ENCODE peak calls at places on chromosomes 4 and X, in six cellular contexts. R, E, C, H, P and L are unnamed samples.

GRCh38 chr4:87679449-87680169 is 29.5 kb downstream of the DMP1 start:
- DNase-seq in R (peak), H (peak), P (peak), C (no peak), E (peak), L (peak)

GRCh38 chr4:144594471-144594986 is 51.4 kb upstream of the HHIP start:
- DNase-seq in P (no peak), C (no peak), H (no peak), R (no peak), E (no peak), L (no peak)

GRCh38 chr4:113905301-113905700 is 74.1 kb downstream of the ARSJ start:
- DNase-seq in P (no peak), C (no peak), E (no peak), R (no peak), H (no peak), L (no peak)

GRCh38 chrX:118207831-118208453 is 91.3 kb upstream of the KLHL13 start:
- DNase-seq in R (no peak), C (no peak), E (no peak), H (no peak), P (no peak), L (no peak)

GRCh38 chrX:63784902-63785692 is at the start of gene ARHGEF9:
- DNase-seq in P (no peak), E (peak), C (peak), R (no peak), H (no peak), L (no peak)

GRCh38 chrX:122626871-122627270 is 557.2 kb upstream of the GRIA3 start:
- DNase-seq in H (no peak), P (no peak), R (no peak), C (no peak), E (no peak), L (no peak)

GRCh38 chr4:91577864-91578263 is 725.9 kb upstream of the GRID2 start:
- DNase-seq in P (no peak), E (no peak), H (no peak), C (no peak), R (no peak), L (no peak)

GRCh38 chr4:40623707-40624106 is 6.0 kb downstream of the RBM47 start:
- DNase-seq in H (no peak), E (no peak), P (no peak), C (no peak), R (no peak), L (no peak)

GRCh38 chr4:139576219-139576618 is 20.2 kb upstream of the SETD7 start:
- DNase-seq in H (no peak), E (no peak), R (no peak), C (no peak), P (no peak), L (no peak)

GRCh38 chrX:36683507-36683906 is 324.7 kb upstream of the FAM47C start:
- DNase-seq in R (no peak), P (no peak), E (no peak), C (no peak), H (no peak), L (no peak)

GRCh38 chr4:128974203-128974602 is 119.1 kb downstream of the SCLT1 start:
- DNase-seq in R (no peak), H (no peak), C (no peak), P (no peak), E (no peak), L (no peak)

GRCh38 chr4:184815046-184815877 is 10.5 kb downstream of the ACSL1 start:
- DNase-seq in R (peak), H (peak), E (no peak), C (peak), P (peak), L (no peak)

GRCh38 chrX:23959781-23960180 is 52.0 kb downstream of the CXorf58 start:
- DNase-seq in C (no peak), R (no peak), P (no peak), H (no peak), E (no peak), L (no peak)

GRCh38 chr4:143225167-143225566 is 40.5 kb downstream of the USP38 start:
- DNase-seq in H (peak), E (no peak), R (no peak), P (no peak), C (no peak), L (no peak)

GRCh38 chr4:81652069-81652478 is 180.4 kb upstream of the RASGEF1B start:
- DNase-seq in C (no peak), E (no peak), H (no peak), R (no peak), P (no peak), L (no peak)

GRCh38 chrX:101287402-101287801 is 3.7 kb downstream of the TAF7L start:
- DNase-seq in R (peak), C (no peak), H (peak), P (peak), E (no peak), L (no peak)

GRCh38 chr4:139858436-139859225 is 193.0 kb downstream of the MGST2 start:
- DNase-seq in C (peak), R (peak), P (no peak), E (no peak), H (no peak), L (peak)

GRCh38 chr4:152633118-152633517 is 46.7 kb downstream of the TMEM154 start:
- DNase-seq in P (no peak), C (no peak), E (no peak), R (no peak), H (no peak), L (no peak)

GRCh38 chrX:103002576-103002975 is 61.4 kb downstream of the BEX1 start:
- DNase-seq in C (no peak), E (no peak), P (no peak), H (no peak), R (no peak), L (no peak)

GRCh38 chr4:104408893-104409292 is 85.8 kb downstream of the CXXC4 start:
- DNase-seq in P (no peak), R (no peak), C (no peak), E (no peak), H (no peak), L (no peak)

GRCh38 chrX:112043997-112044396 is 38.6 kb downstream of the TRPC5 start:
- DNase-seq in P (no peak), H (no peak), C (no peak), E (no peak), R (no peak), L (no peak)

GRCh38 chrX:129652565-129653169 is 2.1 kb downstream of the APLN start:
- DNase-seq in H (no peak), E (no peak), R (no peak), P (no peak), C (no peak), L (no peak)
- TF ChIP-seq POLR2A in H (no peak), E (no peak), R (no peak), P (no peak), C (no peak), L (no peak)

GRCh38 chr4:31237242-31237641 is 517.1 kb downstream of the PCDH7 start:
- DNase-seq in H (no peak), C (no peak), R (no peak), E (no peak), P (no peak), L (no peak)
- TF ChIP-seq TAF1 in H (no peak), C (no peak), R (no peak), E (no peak), P (no peak), L (no peak)

GRCh38 chrX:2500681-2501151 is at the start of the genes DHRSX and ZBED1:
- DNase-seq in P (peak), E (peak), C (peak), R (no peak), H (no peak), L (peak)
- TF ChIP-seq POLR2A in P (no peak), E (no peak), C (peak), R (peak), H (peak), L (peak)

GRCh38 chr4:149441338-149441737 is 374.3 kb downstream of the IQCM start:
- DNase-seq in R (no peak), H (no peak), E (no peak), P (no peak), C (no peak), L (no peak)
- TF ChIP-seq TAF1 in R (no peak), H (no peak), E (no peak), P (no peak), C (no peak), L (no peak)

GRCh38 chrX:25527596-25527995 is 511.8 kb upstream of the ARX start:
- DNase-seq in C (no peak), H (no peak), P (no peak), R (no peak), E (no peak), L (no peak)

GRCh38 chrX:25534096-25534495 is 518.3 kb upstream of the ARX start:
- DNase-seq in R (no peak), E (no peak), P (no peak), C (no peak), H (no peak), L (no peak)

GRCh38 chrX:25536307-25536970 is 520.7 kb upstream of the ARX start:
- DNase-seq in H (peak), R (no peak), C (no peak), P (no peak), E (no peak), L (no peak)

DNA sequence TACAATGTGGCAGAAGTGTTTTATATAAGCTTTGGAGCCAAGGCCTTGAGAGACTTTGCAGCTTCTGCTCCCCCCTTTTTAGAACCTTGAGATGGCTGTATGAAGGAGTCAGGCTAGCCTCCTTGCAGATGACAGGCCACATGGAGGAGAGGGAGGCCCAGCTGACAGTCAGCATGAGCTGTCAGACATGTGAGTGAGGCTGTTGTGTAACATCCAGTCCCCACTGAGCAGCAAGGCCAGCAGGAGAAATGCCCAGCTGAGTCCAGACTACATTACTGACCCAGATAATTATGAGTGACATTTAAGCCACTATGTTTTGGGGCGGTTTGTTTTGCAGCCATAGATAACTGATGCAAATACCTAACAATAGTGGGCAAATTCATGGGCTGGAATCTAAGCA is 515.3 kb upstream of the ARX start:
- DNase-seq in H (no peak), E (no peak), P (no peak), C (no peak), R (no peak), L (no peak)
- TF ChIP-seq POLR2A in H (no peak), E (no peak), P (no peak), C (no peak), R (no peak), L (no peak)

GRCh38 chr4:26343041-26343403 is 22.2 kb downstream of the RBPJ start:
- DNase-seq in H (no peak), P (no peak), E (no peak), R (no peak), C (no peak), L (no peak)

GRCh38 chr4:26346203-26346620 is 25.4 kb downstream of the RBPJ start:
- DNase-seq in R (no peak), P (peak), H (no peak), C (no peak), E (no peak), L (no peak)

GRCh38 chr4:26345541-26345940 is 24.7 kb downstream of the RBPJ start:
- DNase-seq in P (no peak), C (no peak), R (no peak), H (no peak), E (no peak), L (no peak)

GRCh38 chr4:26344901-26345300 is 24.1 kb downstream of the RBPJ start:
- DNase-seq in E (no peak), H (no peak), C (no peak), P (no peak), R (no peak), L (no peak)

DNA sequence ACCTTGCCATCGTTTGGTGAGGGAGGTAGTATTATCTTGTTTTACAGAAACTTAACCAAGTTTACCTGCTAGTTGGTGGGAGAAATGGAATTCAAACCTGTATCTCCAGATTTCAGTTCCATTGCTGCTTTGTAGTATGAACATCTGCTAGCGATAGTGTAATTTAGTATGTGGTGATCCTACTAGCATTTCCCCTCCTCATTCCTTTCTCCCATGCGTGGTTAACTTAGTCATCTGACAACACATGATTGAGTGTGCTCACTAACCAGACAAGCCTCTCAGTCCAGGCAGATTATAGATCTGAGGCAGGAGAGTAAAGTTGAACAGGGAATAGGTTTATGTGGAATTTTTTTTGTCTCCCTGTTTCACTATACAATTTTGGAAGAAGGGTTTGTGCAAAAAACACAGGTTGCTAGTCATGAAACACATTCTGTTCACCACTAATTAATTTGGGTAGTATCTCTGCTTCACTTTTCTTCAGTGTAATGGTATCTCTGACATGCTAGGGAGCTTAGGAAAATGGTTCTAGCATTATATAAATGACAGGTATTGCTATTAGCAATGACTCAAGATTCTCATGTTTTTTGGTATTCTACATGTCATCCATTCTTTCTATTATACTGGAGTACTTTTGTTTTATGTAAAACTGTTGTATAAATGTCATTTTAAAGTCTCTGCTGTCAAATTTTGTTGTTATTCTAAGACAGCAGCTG is 21.7 kb downstream of the RBPJ start:
- DNase-seq in C (no peak), P (peak), R (no peak), E (no peak), H (peak), L (no peak)
- TF ChIP-seq TAF1 in C (no peak), P (no peak), R (no peak), E (no peak), H (no peak), L (no peak)

GRCh38 chr4:73407227-73407673 is 3.2 kb downstream of the ALB start:
- DNase-seq in C (no peak), R (no peak), P (no peak), E (no peak), H (no peak), L (no peak)
- TF ChIP-seq POLR2A in C (no peak), R (no peak), P (no peak), E (no peak), H (no peak), L (no peak)

DNA sequence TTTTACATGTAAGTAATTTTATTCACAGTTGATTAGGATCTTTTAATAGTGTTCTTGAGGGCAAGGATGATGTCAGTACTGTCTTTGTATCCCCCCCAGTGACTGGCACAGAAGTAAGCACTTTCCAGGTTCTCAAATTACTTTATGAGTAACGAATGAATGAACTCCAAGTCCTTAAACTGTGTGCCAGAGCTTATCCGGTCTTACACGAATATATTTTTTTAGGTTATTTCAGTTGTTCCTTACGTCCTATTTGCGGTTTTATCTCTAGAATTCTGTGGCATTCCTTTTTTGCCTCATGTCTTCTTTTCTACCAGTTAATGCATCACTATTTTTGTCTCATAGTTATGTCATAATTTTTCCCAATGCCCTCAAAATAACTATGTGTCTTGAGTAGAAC is 106.9 kb upstream of the MID1IP1 start:
- DNase-seq in R (no peak), P (no peak), E (no peak), H (no peak), C (no peak), L (no peak)
- TF ChIP-seq TAF1 in R (no peak), P (no peak), E (no peak), H (no peak), C (no peak), L (no peak)

GRCh38 chr4:156676116-156676851 is 295.3 kb downstream of the PDGFC start:
- DNase-seq in P (no peak), H (no peak), C (no peak), E (no peak), R (no peak), L (no peak)
- TF ChIP-seq POLR2A in P (no peak), H (no peak), C (no peak), E (no peak), R (no peak), L (no peak)

GRCh38 chr4:154294951-154295350 is 196.6 kb downstream of the DCHS2 start:
- DNase-seq in P (no peak), R (no peak), E (no peak), C (no peak), H (no peak), L (no peak)
- TF ChIP-seq TAF1 in P (no peak), R (no peak), E (no peak), C (no peak), H (no peak), L (no peak)